ENCODE peak calls at places on chromosome 9, in ten cellular contexts. One of them, this sample, is unnamed.

GRCh38 chr9:133207540-133208170 is 1.4 kb downstream of the OBP2B start:
- DNase-seq in nephron progenitor cell: no peak
- DNase-seq in left ventricle myocardium superior: no peak
- DNase-seq in iPS-NIHi11: no peak
- DNase-seq in NCI-H524: no peak
- DNase-seq in T follicular helper cell: no peak
- DNase-seq in NCI-H1436: no peak
- DNase-seq in activated naive CD4-positive, alpha-beta T cell: no peak
- DNase-seq in T-helper 1 cell: no peak
- DNase-seq in mammary epithelial cell: no peak
- DNase-seq in this sample: no peak

GRCh38 chr9:113042884-113043657 is 13.5 kb downstream of the ZFP37 start:
- DNase-seq in nephron progenitor cell: no peak
- DNase-seq in left ventricle myocardium superior: no peak
- DNase-seq in iPS-NIHi11: no peak
- DNase-seq in NCI-H524: no peak
- DNase-seq in T follicular helper cell: no peak
- DNase-seq in NCI-H1436: no peak
- DNase-seq in activated naive CD4-positive, alpha-beta T cell: no peak
- DNase-seq in T-helper 1 cell: no peak
- DNase-seq in mammary epithelial cell: peak
- DNase-seq in this sample: no peak

GRCh38 chr9:135184158-135184557 is 96.7 kb downstream of the OLFM1 start:
- DNase-seq in nephron progenitor cell: no peak
- DNase-seq in left ventricle myocardium superior: no peak
- DNase-seq in iPS-NIHi11: no peak
- DNase-seq in NCI-H524: no peak
- DNase-seq in T follicular helper cell: no peak
- DNase-seq in NCI-H1436: no peak
- DNase-seq in activated naive CD4-positive, alpha-beta T cell: no peak
- DNase-seq in T-helper 1 cell: no peak
- DNase-seq in mammary epithelial cell: no peak
- DNase-seq in this sample: no peak

GRCh38 chr9:136361757-136362449 is 1.6 kb downstream of the DNLZ start:
- DNase-seq in nephron progenitor cell: no peak
- DNase-seq in left ventricle myocardium superior: peak
- DNase-seq in iPS-NIHi11: no peak
- DNase-seq in NCI-H524: no peak
- DNase-seq in T follicular helper cell: no peak
- DNase-seq in NCI-H1436: no peak
- DNase-seq in activated naive CD4-positive, alpha-beta T cell: no peak
- DNase-seq in T-helper 1 cell: no peak
- DNase-seq in mammary epithelial cell: no peak
- DNase-seq in this sample: no peak

GRCh38 chr9:135602789-135603481 is 36.4 kb downstream of the GLT6D1 start:
- DNase-seq in nephron progenitor cell: peak
- DNase-seq in left ventricle myocardium superior: peak
- DNase-seq in iPS-NIHi11: peak
- DNase-seq in NCI-H524: peak
- DNase-seq in T follicular helper cell: peak
- DNase-seq in NCI-H1436: peak
- DNase-seq in activated naive CD4-positive, alpha-beta T cell: peak
- DNase-seq in T-helper 1 cell: peak
- DNase-seq in mammary epithelial cell: peak
- DNase-seq in this sample: no peak

GRCh38 chr9:110668528-110669167 is at the start of gene MUSK:
- DNase-seq in nephron progenitor cell: no peak
- DNase-seq in left ventricle myocardium superior: peak
- DNase-seq in iPS-NIHi11: no peak
- DNase-seq in NCI-H524: peak
- DNase-seq in T follicular helper cell: no peak
- DNase-seq in NCI-H1436: no peak
- DNase-seq in activated naive CD4-positive, alpha-beta T cell: no peak
- DNase-seq in T-helper 1 cell: no peak
- DNase-seq in mammary epithelial cell: no peak
- DNase-seq in this sample: no peak

GRCh38 chr9:116516456-116516855 is 170.6 kb upstream of the TRIM32 start:
- DNase-seq in nephron progenitor cell: no peak
- DNase-seq in left ventricle myocardium superior: no peak
- DNase-seq in iPS-NIHi11: no peak
- DNase-seq in NCI-H524: no peak
- DNase-seq in T follicular helper cell: no peak
- DNase-seq in NCI-H1436: no peak
- DNase-seq in activated naive CD4-positive, alpha-beta T cell: no peak
- DNase-seq in T-helper 1 cell: no peak
- DNase-seq in mammary epithelial cell: no peak
- DNase-seq in this sample: no peak

GRCh38 chr9:91907387-91908292 is 42.4 kb downstream of the ROR2 start:
- DNase-seq in nephron progenitor cell: no peak
- DNase-seq in left ventricle myocardium superior: no peak
- DNase-seq in iPS-NIHi11: no peak
- DNase-seq in NCI-H524: no peak
- DNase-seq in T follicular helper cell: no peak
- DNase-seq in NCI-H1436: no peak
- DNase-seq in activated naive CD4-positive, alpha-beta T cell: no peak
- DNase-seq in T-helper 1 cell: no peak
- DNase-seq in mammary epithelial cell: no peak
- DNase-seq in this sample: no peak

GRCh38 chr9:34651286-34651685 is 699 bp upstream of the IL11RA start:
- DNase-seq in nephron progenitor cell: no peak
- DNase-seq in left ventricle myocardium superior: no peak
- DNase-seq in iPS-NIHi11: no peak
- DNase-seq in NCI-H524: no peak
- DNase-seq in T follicular helper cell: no peak
- DNase-seq in NCI-H1436: no peak
- DNase-seq in activated naive CD4-positive, alpha-beta T cell: no peak
- DNase-seq in T-helper 1 cell: no peak
- DNase-seq in mammary epithelial cell: peak
- DNase-seq in this sample: no peak

GRCh38 chr9:132986114-132986513 is 7.6 kb downstream of the GFI1B start:
- DNase-seq in nephron progenitor cell: no peak
- DNase-seq in left ventricle myocardium superior: peak
- DNase-seq in iPS-NIHi11: no peak
- DNase-seq in NCI-H524: no peak
- DNase-seq in T follicular helper cell: no peak
- DNase-seq in NCI-H1436: no peak
- DNase-seq in activated naive CD4-positive, alpha-beta T cell: no peak
- DNase-seq in T-helper 1 cell: no peak
- DNase-seq in mammary epithelial cell: no peak
- DNase-seq in this sample: no peak

GRCh38 chr9:92770005-92770995 is 5.7 kb upstream of the BICD2 start:
- DNase-seq in nephron progenitor cell: no peak
- DNase-seq in left ventricle myocardium superior: no peak
- DNase-seq in iPS-NIHi11: peak
- DNase-seq in NCI-H524: no peak
- DNase-seq in T follicular helper cell: no peak
- DNase-seq in NCI-H1436: peak
- DNase-seq in activated naive CD4-positive, alpha-beta T cell: no peak
- DNase-seq in T-helper 1 cell: no peak
- DNase-seq in mammary epithelial cell: peak
- DNase-seq in this sample: no peak

GRCh38 chr9:4069457-4070162 is 230.3 kb downstream of the GLIS3 start:
- DNase-seq in nephron progenitor cell: no peak
- DNase-seq in left ventricle myocardium superior: no peak
- DNase-seq in iPS-NIHi11: no peak
- DNase-seq in NCI-H524: no peak
- DNase-seq in T follicular helper cell: no peak
- DNase-seq in NCI-H1436: no peak
- DNase-seq in activated naive CD4-positive, alpha-beta T cell: no peak
- DNase-seq in T-helper 1 cell: no peak
- DNase-seq in mammary epithelial cell: no peak
- DNase-seq in this sample: no peak

GRCh38 chr9:95989304-95989703 is 113.8 kb downstream of the ERCC6L2 start:
- DNase-seq in nephron progenitor cell: no peak
- DNase-seq in left ventricle myocardium superior: no peak
- DNase-seq in iPS-NIHi11: no peak
- DNase-seq in NCI-H524: no peak
- DNase-seq in T follicular helper cell: no peak
- DNase-seq in NCI-H1436: no peak
- DNase-seq in activated naive CD4-positive, alpha-beta T cell: no peak
- DNase-seq in T-helper 1 cell: no peak
- DNase-seq in mammary epithelial cell: peak
- DNase-seq in this sample: no peak

GRCh38 chr9:16848189-16848588 is 22.3 kb downstream of the BNC2 start:
- DNase-seq in nephron progenitor cell: no peak
- DNase-seq in left ventricle myocardium superior: no peak
- DNase-seq in iPS-NIHi11: no peak
- DNase-seq in NCI-H524: peak
- DNase-seq in T follicular helper cell: no peak
- DNase-seq in NCI-H1436: no peak
- DNase-seq in activated naive CD4-positive, alpha-beta T cell: no peak
- DNase-seq in T-helper 1 cell: no peak
- DNase-seq in mammary epithelial cell: no peak
- DNase-seq in this sample: no peak

GRCh38 chr9:137989999-137990715 is 112.6 kb downstream of the CACNA1B start:
- DNase-seq in nephron progenitor cell: no peak
- DNase-seq in left ventricle myocardium superior: peak
- DNase-seq in iPS-NIHi11: no peak
- DNase-seq in NCI-H524: no peak
- DNase-seq in T follicular helper cell: no peak
- DNase-seq in NCI-H1436: no peak
- DNase-seq in activated naive CD4-positive, alpha-beta T cell: no peak
- DNase-seq in T-helper 1 cell: no peak
- DNase-seq in mammary epithelial cell: peak
- DNase-seq in this sample: no peak

GRCh38 chr9:9746826-9747225 is 866.0 kb downstream of the PTPRD start:
- DNase-seq in nephron progenitor cell: no peak
- DNase-seq in left ventricle myocardium superior: no peak
- DNase-seq in iPS-NIHi11: no peak
- DNase-seq in NCI-H524: no peak
- DNase-seq in T follicular helper cell: no peak
- DNase-seq in NCI-H1436: no peak
- DNase-seq in activated naive CD4-positive, alpha-beta T cell: no peak
- DNase-seq in T-helper 1 cell: no peak
- DNase-seq in mammary epithelial cell: no peak
- DNase-seq in this sample: no peak

GRCh38 chr9:35903049-35903448 is 3.0 kb upstream of the HRCT1 start:
- DNase-seq in nephron progenitor cell: no peak
- DNase-seq in left ventricle myocardium superior: no peak
- DNase-seq in iPS-NIHi11: peak
- DNase-seq in NCI-H524: peak
- DNase-seq in T follicular helper cell: no peak
- DNase-seq in NCI-H1436: peak
- DNase-seq in activated naive CD4-positive, alpha-beta T cell: no peak
- DNase-seq in T-helper 1 cell: peak
- DNase-seq in mammary epithelial cell: peak
- DNase-seq in this sample: no peak

GRCh38 chr9:74555015-74555414 is 57.9 kb downstream of the RORB start:
- DNase-seq in nephron progenitor cell: peak
- DNase-seq in left ventricle myocardium superior: no peak
- DNase-seq in iPS-NIHi11: no peak
- DNase-seq in NCI-H524: no peak
- DNase-seq in T follicular helper cell: no peak
- DNase-seq in NCI-H1436: no peak
- DNase-seq in activated naive CD4-positive, alpha-beta T cell: no peak
- DNase-seq in T-helper 1 cell: no peak
- DNase-seq in mammary epithelial cell: no peak
- DNase-seq in this sample: no peak

GRCh38 chr9:98381311-98382103 is 126.1 kb upstream of the TBC1D2 start:
- DNase-seq in nephron progenitor cell: no peak
- DNase-seq in left ventricle myocardium superior: no peak
- DNase-seq in iPS-NIHi11: no peak
- DNase-seq in NCI-H524: no peak
- DNase-seq in T follicular helper cell: no peak
- DNase-seq in NCI-H1436: no peak
- DNase-seq in activated naive CD4-positive, alpha-beta T cell: no peak
- DNase-seq in T-helper 1 cell: no peak
- DNase-seq in mammary epithelial cell: no peak
- DNase-seq in this sample: no peak

GRCh38 chr9:124928116-124928515 is 12.8 kb downstream of the GOLGA1 start:
- DNase-seq in nephron progenitor cell: no peak
- DNase-seq in left ventricle myocardium superior: no peak
- DNase-seq in iPS-NIHi11: no peak
- DNase-seq in NCI-H524: no peak
- DNase-seq in T follicular helper cell: no peak
- DNase-seq in NCI-H1436: no peak
- DNase-seq in activated naive CD4-positive, alpha-beta T cell: no peak
- DNase-seq in T-helper 1 cell: no peak
- DNase-seq in mammary epithelial cell: no peak
- DNase-seq in this sample: no peak

GRCh38 chr9:35859310-35859994 is 10.7 kb downstream of the OR13J1 start:
- DNase-seq in nephron progenitor cell: no peak
- DNase-seq in left ventricle myocardium superior: no peak
- DNase-seq in iPS-NIHi11: no peak
- DNase-seq in NCI-H524: peak
- DNase-seq in T follicular helper cell: no peak
- DNase-seq in NCI-H1436: no peak
- DNase-seq in activated naive CD4-positive, alpha-beta T cell: no peak
- DNase-seq in T-helper 1 cell: no peak
- DNase-seq in mammary epithelial cell: peak
- DNase-seq in this sample: no peak

GRCh38 chr9:69379250-69379982 is 54.4 kb downstream of the ENTREP1 start:
- DNase-seq in nephron progenitor cell: no peak
- DNase-seq in left ventricle myocardium superior: no peak
- DNase-seq in iPS-NIHi11: no peak
- DNase-seq in NCI-H524: no peak
- DNase-seq in T follicular helper cell: no peak
- DNase-seq in NCI-H1436: no peak
- DNase-seq in activated naive CD4-positive, alpha-beta T cell: no peak
- DNase-seq in T-helper 1 cell: no peak
- DNase-seq in mammary epithelial cell: peak
- DNase-seq in this sample: no peak

GRCh38 chr9:136533775-136534157 is 12.1 kb downstream of the NOTCH1 start:
- DNase-seq in nephron progenitor cell: no peak
- DNase-seq in left ventricle myocardium superior: peak
- DNase-seq in iPS-NIHi11: no peak
- DNase-seq in NCI-H524: no peak
- DNase-seq in T follicular helper cell: peak
- DNase-seq in NCI-H1436: no peak
- DNase-seq in activated naive CD4-positive, alpha-beta T cell: no peak
- DNase-seq in T-helper 1 cell: peak
- DNase-seq in mammary epithelial cell: peak
- DNase-seq in this sample: peak

GRCh38 chr9:94719878-94720277 is 6.6 kb upstream of the AOPEP start:
- DNase-seq in nephron progenitor cell: no peak
- DNase-seq in left ventricle myocardium superior: no peak
- DNase-seq in iPS-NIHi11: no peak
- DNase-seq in NCI-H524: no peak
- DNase-seq in T follicular helper cell: no peak
- DNase-seq in NCI-H1436: no peak
- DNase-seq in activated naive CD4-positive, alpha-beta T cell: no peak
- DNase-seq in T-helper 1 cell: no peak
- DNase-seq in mammary epithelial cell: peak
- DNase-seq in this sample: no peak

GRCh38 chr9:108844856-108845255 is 10.9 kb downstream of the ACTL7B start:
- DNase-seq in nephron progenitor cell: no peak
- DNase-seq in left ventricle myocardium superior: no peak
- DNase-seq in iPS-NIHi11: no peak
- DNase-seq in NCI-H524: peak
- DNase-seq in T follicular helper cell: no peak
- DNase-seq in NCI-H1436: peak
- DNase-seq in activated naive CD4-positive, alpha-beta T cell: no peak
- DNase-seq in T-helper 1 cell: no peak
- DNase-seq in mammary epithelial cell: peak
- DNase-seq in this sample: no peak

GRCh38 chr9:93814561-93814960 is 140.6 kb downstream of the BARX1 start:
- DNase-seq in nephron progenitor cell: no peak
- DNase-seq in left ventricle myocardium superior: no peak
- DNase-seq in iPS-NIHi11: no peak
- DNase-seq in NCI-H524: peak
- DNase-seq in T follicular helper cell: no peak
- DNase-seq in NCI-H1436: peak
- DNase-seq in activated naive CD4-positive, alpha-beta T cell: no peak
- DNase-seq in T-helper 1 cell: no peak
- DNase-seq in mammary epithelial cell: no peak
- DNase-seq in this sample: no peak

This sample was measured in T-helper 22 cell.